ENCODE peak calls at places on chromosomes 13 and 19, in six cellular contexts. T, O, P, B, K and J are unnamed samples.

GRCh38 chr19:17680235-17680722 is 7.9 kb downstream of the UNC13A start:
- DNase-seq in O (peak; percentile 27), K (no peak), P (peak; percentile 87), T (peak; percentile 71), B (peak; percentile 74), J (peak; percentile 85)

GRCh38 chr13:112980441-112980840 is 11.4 kb downstream of the MCF2L start:
- DNase-seq in O (no peak), B (no peak), P (no peak), T (no peak), K (no peak), J (peak; percentile 39)

GRCh38 chr19:4108767-4109625 is 14.9 kb downstream of the MAP2K2 start:
- DNase-seq in B (no peak), P (no peak), T (no peak), O (peak; percentile 79), K (no peak), J (peak; percentile 94)

GRCh38 chr13:28528848-28529247 is 33.9 kb upstream of the FLT1 start:
- DNase-seq in K (no peak), P (no peak), T (no peak), B (peak; percentile 22), O (no peak), J (no peak)

GRCh38 chr19:41189425-41190065 is 3.5 kb upstream of the CYP2S1 start:
- DNase-seq in K (no peak), T (no peak), B (no peak), P (no peak), O (no peak), J (no peak)

GRCh38 chr19:5434970-5435641 is 20.1 kb upstream of the ZNRF4 start:
- DNase-seq in P (peak; percentile 83), O (no peak), K (peak; percentile 42), B (no peak), T (peak; percentile 86), J (no peak)

GRCh38 chr19:12596927-12597548 is 13.6 kb downstream of the ZNF490 start:
- DNase-seq in T (no peak), P (no peak), K (no peak), B (no peak), O (no peak), J (no peak)

GRCh38 chr13:111951982-111952565 is 114.9 kb upstream of the SOX1 start:
- DNase-seq in P (no peak), B (no peak), T (no peak), K (no peak), O (no peak), J (no peak)

GRCh38 chr19:45016388-45017314 is 15.4 kb downstream of the RELB start:
- DNase-seq in T (peak; percentile 82), K (peak; percentile 78), B (peak; percentile 74), P (peak; percentile 86), O (peak; percentile 94), J (peak; percentile 70)

GRCh38 chr13:93309886-93310520 is 83.4 kb downstream of the GPC6 start:
- DNase-seq in O (no peak), B (no peak), K (peak; percentile 5), T (no peak), P (no peak), J (no peak)

GRCh38 chr13:95262837-95263381 is 38.3 kb downstream of the ABCC4 start:
- DNase-seq in O (no peak), B (no peak), P (no peak), K (no peak), T (no peak), J (no peak)

GRCh38 chr13:74206061-74206561 is 71.9 kb upstream of the KLF12 start:
- DNase-seq in O (no peak), P (no peak), K (no peak), T (no peak), B (no peak), J (no peak)

GRCh38 chr19:38204728-38205127 is 19.3 kb downstream of the DPF1 start:
- DNase-seq in T (no peak), P (no peak), O (no peak), B (no peak), K (no peak), J (no peak)

GRCh38 chr13:25971499-25972145 is 80.2 kb downstream of the SHISA2 start:
- DNase-seq in O (no peak), T (no peak), P (no peak), K (no peak), B (no peak), J (no peak)

GRCh38 chr13:108227651-108228272 is 9.6 kb downstream of the ABHD13 start:
- DNase-seq in O (no peak), P (peak; percentile 29), T (no peak), K (peak; percentile 21), B (peak; percentile 55), J (peak; percentile 64)

GRCh38 chr19:12055784-12056183 is 3.0 kb upstream of the ZNF878 start:
- DNase-seq in T (no peak), O (no peak), P (no peak), K (no peak), B (no peak), J (no peak)

GRCh38 chr13:63124863-63125262 is 1709.2 kb upstream of the PCDH20 start:
- DNase-seq in O (no peak), K (peak; percentile 5), B (peak; percentile 29), T (no peak), P (no peak), J (peak; percentile 20)

GRCh38 chr19:14039181-14039580 is 7.6 kb downstream of the IL27RA start:
- DNase-seq in P (no peak), O (no peak), K (no peak), B (no peak), T (no peak), J (no peak)

GRCh38 chr13:103926118-103926517 is 859.9 kb upstream of the SLC10A2 start:
- DNase-seq in T (no peak), O (no peak), P (no peak), B (no peak), K (no peak), J (no peak)

GRCh38 chr19:14003279-14004051 is 2.7 kb downstream of the RFX1 start:
- DNase-seq in K (no peak), T (no peak), B (peak; percentile 28), P (no peak), O (no peak), J (no peak)

GRCh38 chr13:91817250-91817649 is 418.8 kb downstream of the GPC5 start:
- DNase-seq in B (peak; percentile 19), K (peak; percentile 1), O (no peak), P (peak; percentile 7), T (no peak), J (no peak)

GRCh38 chr13:52852444-52852843 is 4.0 kb upstream of the PCDH8 start:
- DNase-seq in K (no peak), O (no peak), P (no peak), T (no peak), B (no peak), J (no peak)

GRCh38 chr13:33284916-33285315 is 639 bp downstream of the STARD13 start:
- DNase-seq in T (no peak), P (no peak), B (peak; percentile 62), K (peak; percentile 17), O (no peak), J (no peak)

GRCh38 chr13:108322206-108322824 is 52.8 kb downstream of the TNFSF13B start:
- DNase-seq in P (peak; percentile 10), B (peak; percentile 42), O (peak; percentile 9), K (peak; percentile 23), T (peak; percentile 4), J (peak; percentile 68)

GRCh38 chr19:38666662-38667448 is 19.4 kb downstream of the ACTN4 start:
- DNase-seq in T (no peak), K (no peak), O (no peak), B (peak; percentile 90), P (no peak), J (peak; percentile 54)

GRCh38 chr19:29277107-29277506 is 64.2 kb upstream of the UQCRFS1 start:
- DNase-seq in B (no peak), P (peak; percentile 27), O (peak; percentile 19), T (no peak), K (no peak), J (peak; percentile 87)

GRCh38 chr13:109148243-109148642 is 518.8 kb downstream of the MYO16 start:
- DNase-seq in P (no peak), B (no peak), T (no peak), K (no peak), O (no peak), J (no peak)

GRCh38 chr13:36814465-36814864 is 4.6 kb upstream of the RFXAP start:
- DNase-seq in O (no peak), B (peak; percentile 30), T (no peak), K (no peak), P (peak; percentile 17), J (no peak)

GRCh38 chr13:68535329-68535728 is 1305.2 kb upstream of the PCDH9 start:
- DNase-seq in P (no peak), T (no peak), B (no peak), O (no peak), K (no peak), J (no peak)

GRCh38 chr19:47253467-47253881 is 2.9 kb upstream of the CCDC9 start:
- DNase-seq in O (no peak), K (peak; percentile 60), B (no peak), T (no peak), P (no peak), J (no peak)
- TF ChIP-seq MYC in O (no peak), K (no peak), B (no peak), T (no peak), P (no peak), J (no peak)

GRCh38 chr13:40146586-40147240 is 491.3 kb downstream of the COG6 start:
- DNase-seq in O (no peak), K (no peak), T (no peak), B (peak; percentile 38), P (no peak), J (no peak)
- TF ChIP-seq MYC in O (no peak), K (no peak), T (no peak), B (no peak), P (no peak), J (no peak)

GRCh38 chr19:2164020-2164988 is 571 bp downstream of the DOT1L start:
- DNase-seq in K (no peak), O (no peak), T (no peak), B (peak; percentile 53), P (no peak), J (no peak)
- TF ChIP-seq MYC in K (no peak), O (no peak), T (no peak), B (no peak), P (no peak), J (no peak)

GRCh38 chr13:32056316-32056715 is 24.7 kb downstream of the FRY start:
- DNase-seq in O (no peak), K (no peak), P (no peak), T (no peak), B (no peak), J (no peak)
- TF ChIP-seq MYC in O (no peak), K (no peak), P (no peak), T (no peak), B (no peak), J (no peak)

DNA sequence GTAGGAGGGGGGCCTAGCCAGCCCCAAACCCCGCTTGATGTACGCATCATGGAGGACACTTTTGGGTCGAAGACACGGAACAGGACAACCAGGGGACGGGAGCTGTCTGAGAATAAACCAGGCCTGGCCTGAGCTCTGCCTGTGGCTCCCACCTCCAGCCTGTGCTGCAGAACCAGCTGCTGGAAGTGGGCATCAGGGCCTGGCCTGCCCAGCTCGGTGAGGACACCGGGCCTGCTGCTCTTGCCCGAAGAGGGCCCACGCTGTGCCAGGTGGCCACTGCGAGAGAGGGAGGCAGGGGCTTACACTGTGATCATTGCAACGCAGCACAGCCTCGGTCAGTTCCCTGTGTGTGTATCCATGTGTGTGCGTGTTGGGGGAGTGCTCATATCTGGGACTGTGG is 34.6 kb downstream of the CEBPG start:
- DNase-seq in K (no peak), T (no peak), B (no peak), O (no peak), P (no peak), J (no peak)
- TF ChIP-seq MYC in K (no peak), T (no peak), B (no peak), O (no peak), P (no peak), J (no peak)